ENCODE peak calls at places on chromosomes 16 and 17, in eight cellular contexts. D is epithelial cell of esophagus, U is MM.1S, Q is AG04450, P is cardiac muscle cell, F is C1 segment of cervical spinal cord, I is NCI-H524, J is H54. Z is an unnamed sample.
A peak's percentile ranks its signal among the peaks of the same experiment; 100 is the strongest.

GRCh38 chr17:67558740-67559380 is 158.9 kb upstream of the NOL11 start:
- DNase-seq in U (no peak), I (no peak), F (no peak), Q (no peak), J (no peak), D (peak; percentile 59), P (peak; percentile 31), Z (no peak)

GRCh38 chr17:49836111-49837030 is 11.5 kb downstream of the TAC4 start:
- DNase-seq in F (no peak), Q (no peak), P (no peak), J (no peak), I (no peak), U (no peak), D (no peak), Z (no peak)

GRCh38 chr16:88685156-88686061 is 898 bp downstream of the SNAI3 start:
- DNase-seq in Q (no peak), P (no peak), J (peak; percentile 78), F (no peak), I (peak; percentile 44), U (peak; percentile 61), D (peak; percentile 67), Z (no peak)

GRCh38 chr16:56558024-56558747 is 6.7 kb upstream of the MT4 start:
- DNase-seq in P (no peak), D (peak; percentile 95), J (peak; percentile 93), Q (peak; percentile 8), F (peak; percentile 76), U (no peak), I (peak; percentile 62), Z (peak; percentile 77)

GRCh38 chr17:65278050-65278819 is 141.1 kb downstream of the RGS9 start:
- DNase-seq in F (peak; percentile 2), I (peak; percentile 77), D (peak; percentile 35), Q (no peak), J (peak; percentile 54), U (no peak), P (peak; percentile 86), Z (peak; percentile 11)

GRCh38 chr16:89373355-89374110 is 116.8 kb downstream of the ANKRD11 start:
- DNase-seq in F (peak; percentile 57), U (no peak), J (no peak), P (no peak), I (no peak), D (no peak), Q (no peak), Z (peak; percentile 89)

GRCh38 chr16:85641776-85642176 is 28.7 kb downstream of the GSE1 start:
- DNase-seq in Q (no peak), U (no peak), I (peak; percentile 88), D (peak; percentile 28), F (peak; percentile 24), J (no peak), P (no peak), Z (no peak)

GRCh38 chr16:12531937-12532336 is 271.8 kb downstream of the CPPED1 start:
- DNase-seq in P (no peak), J (no peak), F (no peak), I (no peak), U (no peak), D (peak; percentile 24), Q (no peak), Z (no peak)

GRCh38 chr17:39082482-39082881 is 69.0 kb downstream of the PLXDC1 start:
- DNase-seq in U (no peak), D (no peak), P (no peak), Q (no peak), J (no peak), F (no peak), I (peak; percentile 64), Z (no peak)

GRCh38 chr16:67561824-67562525 is 351 bp upstream of the CTCF start:
- DNase-seq in U (peak; percentile 98), P (peak; percentile 96), Q (peak; percentile 91), D (peak; percentile 98), F (peak; percentile 96), I (peak; percentile 97), J (peak; percentile 81), Z (peak; percentile 88)

GRCh38 chr17:79420318-79421243 is 190.3 kb downstream of the RBFOX3 start:
- DNase-seq in J (no peak), Q (no peak), D (no peak), I (no peak), P (peak; percentile 12), F (no peak), U (no peak), Z (peak; percentile 90)

GRCh38 chr16:50360033-50360778 is 8.6 kb downstream of the BRD7 start:
- DNase-seq in D (peak; percentile 91), U (no peak), Q (no peak), J (no peak), P (no peak), I (peak; percentile 28), F (no peak), Z (no peak)

GRCh38 chr17:80214878-80215210 is 5.3 kb downstream of the SGSH start:
- DNase-seq in U (no peak), Q (no peak), J (no peak), F (no peak), I (no peak), P (no peak), D (no peak), Z (no peak)

GRCh38 chr16:49369638-49370219 is 3.9 kb upstream of the C16orf78 start:
- DNase-seq in I (no peak), J (no peak), F (no peak), U (no peak), P (no peak), D (no peak), Q (no peak), Z (no peak)

GRCh38 chr17:65589321-65589720 is 27.9 kb upstream of the AXIN2 start:
- DNase-seq in D (no peak), I (no peak), J (no peak), F (no peak), Q (no peak), P (no peak), U (no peak), Z (peak; percentile 4)

GRCh38 chr17:82926081-82926480 is 86.3 kb upstream of the ZNF750 start:
- DNase-seq in P (no peak), J (no peak), F (no peak), D (no peak), Q (no peak), U (no peak), I (no peak), Z (no peak)

GRCh38 chr16:15644306-15644961 is 1.5 kb upstream of the MARF1 start:
- DNase-seq in I (peak; percentile 64), P (no peak), F (no peak), U (peak; percentile 36), J (no peak), Q (no peak), D (peak; percentile 97), Z (no peak)

GRCh38 chr16:11633113-11633512 is 35.1 kb upstream of the SNN start:
- DNase-seq in P (no peak), Q (no peak), F (no peak), J (no peak), D (no peak), U (no peak), I (no peak), Z (no peak)

GRCh38 chr17:77869665-77870132 is 88.8 kb upstream of the TNRC6C start:
- DNase-seq in P (no peak), U (peak; percentile 45), F (no peak), D (no peak), Q (no peak), J (no peak), I (no peak), Z (no peak)

GRCh38 chr16:73254983-73255382 is 207.1 kb upstream of the ZFHX3 start:
- DNase-seq in Q (no peak), D (peak; percentile 7), I (no peak), J (no peak), F (no peak), U (no peak), P (no peak), Z (no peak)

Z was measured in posterior cingulate gyrus.